ENCODE peak calls at places on chromosomes 1 and 21, in five cellular contexts. Y, W, E, D and O are unnamed samples. For H3K36me3 and H3K4me1, the result is how much of the 10 kb centered on the place peaks cover.

GRCh38 chr1:164823486-164824279 is 264.7 kb downstream of the PBX1 start:
- DNase-seq in Y (peak), W (no peak), E (no peak), D (no peak), O (no peak)

GRCh38 chr21:25421327-25422028 is 185.8 kb downstream of the MRPL39 start:
- DNase-seq in Y (no peak), W (peak), E (no peak), D (no peak), O (peak)

GRCh38 chr1:27595597-27595996 is 8.3 kb downstream of the AHDC1 start:
- DNase-seq in Y (no peak), W (no peak), E (no peak), D (no peak), O (no peak)

GRCh38 chr21:45979141-45979631 is 2.4 kb upstream of the COL6A1 start:
- DNase-seq in Y (no peak), W (peak), E (peak), D (peak), O (no peak)

GRCh38 chr1:111745670-111746613 is 6.7 kb upstream of the INKA2 start:
- DNase-seq in Y (no peak), W (no peak), E (no peak), D (no peak), O (no peak)

GRCh38 chr1:244236721-244237120 is 185.6 kb downstream of the ZBTB18 start:
- DNase-seq in Y (no peak), W (no peak), E (no peak), D (no peak), O (no peak)

GRCh38 chr1:30718091-30718635 is 5.2 kb downstream of the MATN1 start:
- DNase-seq in Y (peak), W (peak), E (peak), D (peak), O (peak)

GRCh38 chr21:25496825-25497482 is 110.3 kb downstream of the MRPL39 start:
- DNase-seq in Y (no peak), W (no peak), E (no peak), D (no peak), O (no peak)

GRCh38 chr1:25039229-25039628 is 109.2 kb upstream of the RUNX3 start:
- DNase-seq in Y (no peak), W (no peak), E (peak), D (no peak), O (no peak)

GRCh38 chr1:93531193-93531592 is 83.3 kb downstream of the FNBP1L start:
- DNase-seq in Y (no peak), W (no peak), E (no peak), D (no peak), O (no peak)

GRCh38 chr1:13911697-13912619 is 212.0 kb downstream of the PRDM2 start:
- DNase-seq in Y (no peak), W (no peak), E (no peak), D (no peak), O (no peak)

GRCh38 chr1:112904071-112904830 is 51.7 kb downstream of the SLC16A1 start:
- DNase-seq in Y (no peak), W (no peak), E (no peak), D (no peak), O (no peak)

GRCh38 chr1:40823345-40823744 is 38.8 kb downstream of the CITED4 start:
- DNase-seq in Y (no peak), W (no peak), E (no peak), D (no peak), O (no peak)

GRCh38 chr1:107141491-107142369 is 891 bp downstream of the NTNG1 start:
- DNase-seq in Y (peak), W (no peak), E (peak), D (peak), O (no peak)

GRCh38 chr1:108357802-108358201 is 92.3 kb upstream of the NBPF6 start:
- DNase-seq in Y (no peak), W (no peak), E (no peak), D (no peak), O (no peak)

GRCh38 chr1:156746716-156747631 is 4.5 kb downstream of the HDGF start:
- DNase-seq in Y (peak), W (peak), E (peak), D (peak), O (peak)

GRCh38 chr1:85573348-85573747 is 7.2 kb upstream of the CCN1 start:
- DNase-seq in Y (no peak), W (no peak), E (no peak), D (no peak), O (no peak)

GRCh38 chr1:65650682-65651081 is 142.0 kb upstream of the PDE4B start:
- DNase-seq in Y (no peak), W (no peak), E (no peak), D (no peak), O (no peak)

GRCh38 chr1:201461193-201461657 is 7.8 kb downstream of the PHLDA3 start:
- DNase-seq in Y (peak), W (peak), E (no peak), D (no peak), O (no peak)

GRCh38 chr1:218785928-218786327 is 387.8 kb upstream of the LYPLAL1 start:
- DNase-seq in Y (no peak), W (peak), E (no peak), D (no peak), O (no peak)

GRCh38 chr1:66168467-66168887 is 365.5 kb upstream of the SGIP1 start:
- DNase-seq in Y (no peak), W (no peak), E (no peak), D (no peak), O (no peak)

GRCh38 chr1:171595324-171595723 is 26.7 kb upstream of the MYOCOS start:
- DNase-seq in Y (no peak), W (no peak), E (no peak), D (no peak), O (no peak)

GRCh38 chr1:77126309-77126708 is 92.9 kb downstream of the PIGK start:
- DNase-seq in Y (peak), W (no peak), E (no peak), D (no peak), O (peak)

GRCh38 chr1:38253314-38253713 is 206.7 kb upstream of the POU3F1 start:
- DNase-seq in Y (no peak), W (no peak), E (no peak), D (no peak), O (no peak)

GRCh38 chr1:93908394-93909145 is 660 bp downstream of the GCLM start:
- DNase-seq in Y (peak), W (no peak), E (peak), D (peak), O (peak)

GRCh38 chr1:208437416-208437815 is 193.2 kb upstream of the PLXNA2 start:
- DNase-seq in Y (no peak), W (no peak), E (no peak), D (no peak), O (no peak)

GRCh38 chr21:44802396-44803153 is 955 bp upstream of the UBE2G2 start:
- DNase-seq in Y (no peak), W (no peak), E (no peak), D (no peak), O (no peak)

GRCh38 chr1:211579434-211580302 is 707 bp upstream of the SLC30A1 start:
- DNase-seq in Y (peak), W (peak), E (peak), D (peak), O (no peak)

GRCh38 chr1:10245674-10246073 is 35.3 kb downstream of the KIF1B start:
- DNase-seq in Y (no peak), W (no peak), E (no peak), D (no peak), O (no peak)

GRCh38 chr1:51070640-51071039 is 31.4 kb upstream of the C1orf185 start:
- DNase-seq in Y (no peak), W (no peak), E (no peak), D (no peak), O (no peak)

GRCh38 chr21:45479691-45480675 is 62.3 kb downstream of the SLC19A1 start:
- DNase-seq in Y (no peak), W (no peak), E (peak), D (no peak), O (peak)

GRCh38 chr1:115409097-115409852 is 71.2 kb upstream of the NGF start:
- DNase-seq in Y (no peak), W (no peak), E (no peak), D (no peak), O (no peak)

GRCh38 chr1:76260279-76260678 is 185.7 kb downstream of the ST6GALNAC3 start:
- DNase-seq in Y (no peak), W (no peak), E (no peak), D (no peak), O (peak)

GRCh38 chr1:210711825-210712224 is 383.1 kb downstream of the HHAT start:
- DNase-seq in Y (no peak), W (no peak), E (no peak), D (no peak), O (no peak)

GRCh38 chr1:242129103-242129502 is 130.2 kb upstream of the MAP1LC3C start:
- DNase-seq in Y (no peak), W (no peak), E (no peak), D (no peak), O (no peak)

DNA sequence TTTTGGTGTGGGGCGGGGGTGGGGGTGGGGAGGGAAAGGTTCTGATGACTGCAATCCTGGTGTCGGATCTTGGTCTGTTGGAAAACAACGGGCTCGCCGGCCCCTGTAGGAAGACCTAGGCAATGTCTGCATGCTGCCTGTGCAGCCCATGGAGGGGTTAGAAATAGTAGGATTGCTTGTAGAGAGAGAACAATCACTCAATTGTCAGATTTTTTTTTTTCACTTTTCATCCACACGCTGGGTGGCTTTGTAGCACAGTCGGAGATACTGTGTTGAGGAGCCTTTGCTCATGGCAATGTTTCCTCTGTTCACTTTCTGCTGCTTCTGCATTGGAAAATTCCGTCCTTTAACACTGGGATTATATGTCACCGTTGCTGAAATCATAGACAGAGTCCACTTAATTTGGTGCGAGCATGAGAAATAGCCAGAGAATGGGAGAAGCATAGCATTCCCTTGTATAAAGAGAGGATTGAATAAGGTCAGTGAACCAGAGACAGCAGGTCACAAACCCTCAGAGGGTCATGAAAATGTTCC is 107.5 kb downstream of the MRPS6 start:
- DNase-seq in Y (no peak), W (no peak), E (no peak), D (no peak), O (no peak)
- H3K4me3 ChIP-seq in Y (no peak), W (peak), E (no peak), D (peak), O (no peak)

GRCh38 chr1:246592695-246593094 is 26.4 kb downstream of the CNST start:
- DNase-seq in Y (no peak), W (no peak), E (no peak), D (no peak), O (no peak)
- H3K36me3 ChIP-seq in Y (under half), W (under half), E (under half), D (under half), O (under half)

GRCh38 chr1:202588644-202589189 is 121.5 kb downstream of the SYT2 start:
- DNase-seq in Y (no peak), W (no peak), E (no peak), D (no peak), O (no peak)

GRCh38 chr1:202586018-202586821 is 124.0 kb downstream of the SYT2 start:
- DNase-seq in Y (no peak), W (peak), E (no peak), D (no peak), O (no peak)

GRCh38 chr1:202585591-202585934 is 124.7 kb downstream of the SYT2 start:
- DNase-seq in Y (no peak), W (no peak), E (no peak), D (no peak), O (no peak)

GRCh38 chr1:202587859-202588480 is 122.3 kb downstream of the SYT2 start:
- DNase-seq in Y (no peak), W (no peak), E (no peak), D (no peak), O (no peak)

GRCh38 chr1:202584707-202585590 is 125.3 kb downstream of the SYT2 start:
- DNase-seq in Y (no peak), W (no peak), E (no peak), D (no peak), O (no peak)
- H3K4me1 ChIP-seq in Y (under half), W (half or more), E (under half), D (under half), O (under half)

GRCh38 chr1:33394716-33395115 is 36.2 kb downstream of the PHC2 start:
- DNase-seq in Y (no peak), W (no peak), E (no peak), D (no peak), O (no peak)
- H3K4me3 ChIP-seq in Y (no peak), W (no peak), E (no peak), D (no peak), O (no peak)

DNA sequence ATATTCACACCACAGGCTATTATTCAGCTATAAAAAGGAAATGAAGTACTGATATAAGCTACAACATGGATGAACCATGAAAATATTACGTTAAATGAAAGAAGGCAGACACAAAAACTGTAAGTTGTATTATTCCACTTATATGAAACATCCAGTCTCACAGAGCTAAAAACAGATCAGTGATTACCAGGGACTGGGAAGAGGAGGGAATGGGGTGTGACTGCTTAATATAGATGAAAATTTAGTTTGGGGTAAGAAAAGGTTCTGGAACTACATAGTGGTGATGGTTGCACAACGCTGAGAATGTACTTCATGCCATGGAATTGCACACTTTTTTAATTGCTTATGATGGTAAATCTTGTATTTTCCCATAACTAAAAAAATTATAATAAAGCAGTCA is 19.5 kb downstream of the GPBP1L1 start:
- DNase-seq in Y (no peak), W (no peak), E (no peak), D (no peak), O (no peak)
- H3K36me3 ChIP-seq in Y (under half), W (under half), E (under half), D (under half), O (under half)

GRCh38 chr1:155009742-155010141 is 7.1 kb downstream of the ZBTB7B start:
- DNase-seq in Y (no peak), W (no peak), E (no peak), D (no peak), O (no peak)

GRCh38 chr1:155007253-155007828 is 4.7 kb downstream of the ZBTB7B start:
- DNase-seq in Y (peak), W (no peak), E (peak), D (no peak), O (no peak)

GRCh38 chr1:155006601-155007101 is 4.0 kb downstream of the ZBTB7B start:
- DNase-seq in Y (no peak), W (no peak), E (no peak), D (no peak), O (peak)

GRCh38 chr1:155009221-155009711 is 6.7 kb downstream of the ZBTB7B start:
- DNase-seq in Y (no peak), W (no peak), E (peak), D (no peak), O (no peak)

GRCh38 chr1:155008015-155008941 is 5.7 kb downstream of the ZBTB7B start:
- DNase-seq in Y (peak), W (no peak), E (peak), D (no peak), O (no peak)
- H3K4me1 ChIP-seq in Y (under half), W (half or more), E (under half), D (half or more), O (half or more)

GRCh38 chr1:72280714-72281113 is 1.6 kb downstream of the NEGR1 start:
- DNase-seq in Y (no peak), W (no peak), E (no peak), D (no peak), O (no peak)
- H3K4me3 ChIP-seq in Y (no peak), W (peak), E (peak), D (peak), O (no peak)